ENCODE peak calls at places on chromosomes 11 and 22, in nine cellular contexts. One of them, this sample, is unnamed.

GRCh38 chr11:75479598-75479986 is 46.1 kb downstream of the GDPD5 start:
- DNase-seq in AG09319: no peak
- DNase-seq in HFFc6: no peak
- DNase-seq in PC-3: no peak
- DNase-seq in choroid plexus epithelial cell: no peak
- DNase-seq in GM12865: no peak
- DNase-seq in mucosa of descending colon: no peak
- DNase-seq in HepG2: no peak
- DNase-seq in glutamatergic neuron: no peak
- DNase-seq in this sample: no peak

GRCh38 chr11:73710964-73711363 is 49.9 kb downstream of the RAB6A start:
- DNase-seq in AG09319: no peak
- DNase-seq in HFFc6: no peak
- DNase-seq in PC-3: no peak
- DNase-seq in choroid plexus epithelial cell: no peak
- DNase-seq in GM12865: no peak
- DNase-seq in mucosa of descending colon: no peak
- DNase-seq in HepG2: no peak
- DNase-seq in glutamatergic neuron: no peak
- DNase-seq in this sample: no peak

GRCh38 chr22:42271906-42272305 is 1.5 kb upstream of the TCF20 start:
- DNase-seq in AG09319: no peak
- DNase-seq in HFFc6: no peak
- DNase-seq in PC-3: no peak
- DNase-seq in choroid plexus epithelial cell: no peak
- DNase-seq in GM12865: no peak
- DNase-seq in mucosa of descending colon: no peak
- DNase-seq in HepG2: no peak
- DNase-seq in glutamatergic neuron: no peak
- DNase-seq in this sample: no peak

GRCh38 chr11:19679952-19680823 is 32.4 kb upstream of the NAV2 start:
- DNase-seq in AG09319: peak
- DNase-seq in HFFc6: peak
- DNase-seq in PC-3: peak
- DNase-seq in choroid plexus epithelial cell: peak
- DNase-seq in GM12865: no peak
- DNase-seq in mucosa of descending colon: peak
- DNase-seq in HepG2: no peak
- DNase-seq in glutamatergic neuron: no peak
- DNase-seq in this sample: peak

GRCh38 chr11:102783720-102784119 is 3.3 kb upstream of the MMP10 start:
- DNase-seq in AG09319: no peak
- DNase-seq in HFFc6: no peak
- DNase-seq in PC-3: peak
- DNase-seq in choroid plexus epithelial cell: no peak
- DNase-seq in GM12865: no peak
- DNase-seq in mucosa of descending colon: no peak
- DNase-seq in HepG2: no peak
- DNase-seq in glutamatergic neuron: no peak
- DNase-seq in this sample: peak

GRCh38 chr11:8209208-8209807 is 40.5 kb upstream of the RIC3 start:
- DNase-seq in AG09319: no peak
- DNase-seq in HFFc6: no peak
- DNase-seq in PC-3: peak
- DNase-seq in choroid plexus epithelial cell: no peak
- DNase-seq in GM12865: peak
- DNase-seq in mucosa of descending colon: peak
- DNase-seq in HepG2: no peak
- DNase-seq in glutamatergic neuron: no peak
- DNase-seq in this sample: no peak

GRCh38 chr22:25237503-25237902 is 18.1 kb downstream of the CRYBB2 start:
- DNase-seq in AG09319: no peak
- DNase-seq in HFFc6: no peak
- DNase-seq in PC-3: no peak
- DNase-seq in choroid plexus epithelial cell: no peak
- DNase-seq in GM12865: no peak
- DNase-seq in mucosa of descending colon: no peak
- DNase-seq in HepG2: no peak
- DNase-seq in glutamatergic neuron: no peak
- DNase-seq in this sample: no peak

GRCh38 chr11:122180435-122180834 is 64.4 kb upstream of the BLID start:
- DNase-seq in AG09319: peak
- DNase-seq in HFFc6: peak
- DNase-seq in PC-3: peak
- DNase-seq in choroid plexus epithelial cell: peak
- DNase-seq in GM12865: no peak
- DNase-seq in mucosa of descending colon: no peak
- DNase-seq in HepG2: no peak
- DNase-seq in glutamatergic neuron: no peak
- DNase-seq in this sample: peak

GRCh38 chr22:23833017-23833795 is 5.6 kb downstream of the DERL3 start:
- DNase-seq in AG09319: no peak
- DNase-seq in HFFc6: no peak
- DNase-seq in PC-3: no peak
- DNase-seq in choroid plexus epithelial cell: no peak
- DNase-seq in GM12865: no peak
- DNase-seq in mucosa of descending colon: peak
- DNase-seq in HepG2: no peak
- DNase-seq in glutamatergic neuron: no peak
- DNase-seq in this sample: no peak

GRCh38 chr22:23754980-23755636 is 883 bp upstream of the VPREB3 start:
- DNase-seq in AG09319: no peak
- DNase-seq in HFFc6: no peak
- DNase-seq in PC-3: no peak
- DNase-seq in choroid plexus epithelial cell: no peak
- DNase-seq in GM12865: no peak
- DNase-seq in mucosa of descending colon: no peak
- DNase-seq in HepG2: no peak
- DNase-seq in glutamatergic neuron: no peak
- DNase-seq in this sample: no peak

GRCh38 chr11:75303544-75304224 is 47.8 kb downstream of the ARRB1 start:
- DNase-seq in AG09319: no peak
- DNase-seq in HFFc6: no peak
- DNase-seq in PC-3: no peak
- DNase-seq in choroid plexus epithelial cell: peak
- DNase-seq in GM12865: no peak
- DNase-seq in mucosa of descending colon: no peak
- DNase-seq in HepG2: no peak
- DNase-seq in glutamatergic neuron: no peak
- DNase-seq in this sample: no peak

GRCh38 chr11:19566583-19567379 is 145.9 kb upstream of the NAV2 start:
- DNase-seq in AG09319: no peak
- DNase-seq in HFFc6: no peak
- DNase-seq in PC-3: no peak
- DNase-seq in choroid plexus epithelial cell: no peak
- DNase-seq in GM12865: no peak
- DNase-seq in mucosa of descending colon: no peak
- DNase-seq in HepG2: no peak
- DNase-seq in glutamatergic neuron: no peak
- DNase-seq in this sample: no peak

GRCh38 chr11:47869548-47870393 is 21.6 kb upstream of the NUP160 start:
- DNase-seq in AG09319: no peak
- DNase-seq in HFFc6: peak
- DNase-seq in PC-3: peak
- DNase-seq in choroid plexus epithelial cell: no peak
- DNase-seq in GM12865: no peak
- DNase-seq in mucosa of descending colon: no peak
- DNase-seq in HepG2: no peak
- DNase-seq in glutamatergic neuron: no peak
- DNase-seq in this sample: no peak

GRCh38 chr11:12640926-12641849 is 33.0 kb upstream of the TEAD1 start:
- DNase-seq in AG09319: no peak
- DNase-seq in HFFc6: no peak
- DNase-seq in PC-3: no peak
- DNase-seq in choroid plexus epithelial cell: no peak
- DNase-seq in GM12865: no peak
- DNase-seq in mucosa of descending colon: no peak
- DNase-seq in HepG2: peak
- DNase-seq in glutamatergic neuron: peak
- DNase-seq in this sample: no peak

DNA sequence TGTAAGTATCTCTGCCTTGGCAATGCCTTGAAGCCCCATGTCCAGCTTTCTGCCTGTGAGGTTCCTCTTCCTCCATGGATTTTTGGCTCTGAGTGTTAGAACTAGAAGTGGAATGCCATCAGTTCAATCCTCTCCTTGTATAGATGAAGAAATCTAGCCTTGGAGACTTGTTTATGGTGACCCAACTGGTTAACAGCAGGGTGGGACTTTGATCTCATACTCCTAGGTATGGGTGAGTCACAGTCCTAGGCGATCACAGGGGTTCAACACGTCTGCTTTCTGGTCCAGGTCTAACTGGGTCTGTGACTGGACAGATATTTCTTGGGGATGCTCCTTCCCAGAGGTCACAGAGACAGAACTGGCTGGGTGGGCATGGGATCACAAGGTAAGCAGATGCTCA is 9.2 kb upstream of the MTFP1 start:
- DNase-seq in AG09319: no peak
- DNase-seq in HFFc6: no peak
- DNase-seq in PC-3: no peak
- DNase-seq in choroid plexus epithelial cell: peak
- DNase-seq in GM12865: no peak
- DNase-seq in mucosa of descending colon: no peak
- DNase-seq in HepG2: peak
- DNase-seq in glutamatergic neuron: no peak
- DNase-seq in this sample: no peak
- TF ChIP-seq CTCF in AG09319: no peak
- TF ChIP-seq CTCF in HFFc6: no peak
- TF ChIP-seq CTCF in PC-3: no peak
- TF ChIP-seq CTCF in choroid plexus epithelial cell: no peak
- TF ChIP-seq CTCF in GM12865: no peak
- TF ChIP-seq CTCF in mucosa of descending colon: no peak
- TF ChIP-seq CTCF in HepG2: no peak
- TF ChIP-seq CTCF in glutamatergic neuron: no peak
- TF ChIP-seq CTCF in this sample: no peak

GRCh38 chr11:17014774-17015638 is 792 bp upstream of the PLEKHA7 start:
- DNase-seq in AG09319: no peak
- DNase-seq in HFFc6: no peak
- DNase-seq in PC-3: peak
- DNase-seq in choroid plexus epithelial cell: peak
- DNase-seq in GM12865: peak
- DNase-seq in mucosa of descending colon: peak
- DNase-seq in HepG2: peak
- DNase-seq in glutamatergic neuron: peak
- DNase-seq in this sample: peak
- TF ChIP-seq CTCF in AG09319: peak
- TF ChIP-seq CTCF in HFFc6: peak
- TF ChIP-seq CTCF in PC-3: peak
- TF ChIP-seq CTCF in choroid plexus epithelial cell: peak
- TF ChIP-seq CTCF in GM12865: peak
- TF ChIP-seq CTCF in mucosa of descending colon: peak
- TF ChIP-seq CTCF in HepG2: peak
- TF ChIP-seq CTCF in glutamatergic neuron: peak
- TF ChIP-seq CTCF in this sample: peak

GRCh38 chr11:2393941-2394817 is 6.4 kb upstream of the TSSC4 start:
- DNase-seq in AG09319: no peak
- DNase-seq in HFFc6: no peak
- DNase-seq in PC-3: no peak
- DNase-seq in choroid plexus epithelial cell: no peak
- DNase-seq in GM12865: no peak
- DNase-seq in mucosa of descending colon: no peak
- DNase-seq in HepG2: no peak
- DNase-seq in glutamatergic neuron: no peak
- DNase-seq in this sample: no peak
- TF ChIP-seq CTCF in AG09319: no peak
- TF ChIP-seq CTCF in HFFc6: peak
- TF ChIP-seq CTCF in PC-3: no peak
- TF ChIP-seq CTCF in choroid plexus epithelial cell: peak
- TF ChIP-seq CTCF in GM12865: no peak
- TF ChIP-seq CTCF in mucosa of descending colon: no peak
- TF ChIP-seq CTCF in HepG2: no peak
- TF ChIP-seq CTCF in glutamatergic neuron: no peak
- TF ChIP-seq CTCF in this sample: no peak

DNA sequence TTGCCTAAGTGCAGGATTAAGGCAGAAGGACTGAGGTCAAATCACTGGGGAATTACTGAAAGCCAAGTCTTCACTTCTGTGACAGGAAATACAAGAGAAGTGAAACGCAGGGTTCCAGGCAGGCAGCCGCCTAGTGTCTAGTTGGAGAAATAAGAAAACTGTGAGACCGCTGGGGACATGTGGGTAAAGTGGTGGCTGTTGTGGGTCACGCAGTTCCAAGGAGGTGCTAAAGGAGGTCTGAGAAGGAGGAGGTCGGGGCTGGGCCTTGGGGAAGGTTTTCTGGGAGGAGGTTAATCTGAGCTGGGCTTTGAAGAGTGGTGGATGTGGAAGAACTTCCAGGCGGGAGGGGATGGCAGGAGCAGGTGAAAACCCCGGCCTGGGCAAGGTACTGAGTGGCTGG is 11.2 kb downstream of the MCM5 start:
- DNase-seq in AG09319: no peak
- DNase-seq in HFFc6: no peak
- DNase-seq in PC-3: no peak
- DNase-seq in choroid plexus epithelial cell: no peak
- DNase-seq in GM12865: peak
- DNase-seq in mucosa of descending colon: no peak
- DNase-seq in HepG2: no peak
- DNase-seq in glutamatergic neuron: no peak
- DNase-seq in this sample: no peak
- TF ChIP-seq CTCF in AG09319: no peak
- TF ChIP-seq CTCF in HFFc6: no peak
- TF ChIP-seq CTCF in PC-3: no peak
- TF ChIP-seq CTCF in choroid plexus epithelial cell: peak
- TF ChIP-seq CTCF in GM12865: peak
- TF ChIP-seq CTCF in mucosa of descending colon: no peak
- TF ChIP-seq CTCF in HepG2: no peak
- TF ChIP-seq CTCF in glutamatergic neuron: no peak
- TF ChIP-seq CTCF in this sample: no peak

This sample was measured in MCF 10A.